ENCODE peak calls at places on chromosomes 5 and 9, in ten cellular contexts. K, S, P, M, I, C, A, J, G and W are unnamed samples.

GRCh38 chr5:168269950-168270349 is 21.5 kb upstream of the WWC1 start:
- DNase-seq in K (peak), G (peak), P (no peak), I (no peak), M (no peak), S (no peak), J (no peak), C (no peak), A (peak), W (no peak)

GRCh38 chr9:119458068-119458467 is 88.8 kb upstream of the BRINP1 start:
- DNase-seq in A (no peak), G (no peak), P (no peak), K (no peak), I (no peak), S (peak), C (no peak), M (no peak), J (no peak), W (no peak)

GRCh38 chr5:28703651-28704260 is 1665.4 kb upstream of the CDH9 start:
- DNase-seq in S (no peak), A (no peak), G (peak), P (no peak), K (no peak), M (no peak), J (no peak), C (peak), I (no peak), W (no peak)

GRCh38 chr9:38117646-38118045 is 48.6 kb upstream of the SHB start:
- DNase-seq in P (no peak), C (no peak), S (no peak), J (no peak), A (no peak), K (no peak), M (no peak), G (no peak), I (no peak), W (no peak)

GRCh38 chr5:145856285-145856818 is 16.5 kb downstream of the GRXCR2 start:
- DNase-seq in P (no peak), M (peak), K (peak), C (peak), A (peak), J (no peak), S (no peak), I (peak), G (peak), W (no peak)

GRCh38 chr5:76601470-76601869 is 21.7 kb downstream of the F2RL2 start:
- DNase-seq in J (no peak), G (peak), I (no peak), K (peak), M (no peak), S (peak), C (peak), A (peak), P (peak), W (peak)

GRCh38 chr5:140828402-140828737 is 610 bp downstream of the PCDHA6 start:
- DNase-seq in J (no peak), S (no peak), P (no peak), K (no peak), C (no peak), G (no peak), M (no peak), A (no peak), I (no peak), W (no peak)

GRCh38 chr9:73030370-73031039 is 77.7 kb upstream of the ALDH1A1 start:
- DNase-seq in A (no peak), S (no peak), C (no peak), G (no peak), P (no peak), K (no peak), M (no peak), I (no peak), J (no peak), W (no peak)

GRCh38 chr5:36886791-36887190 is 10.2 kb downstream of the NIPBL start:
- DNase-seq in G (no peak), I (no peak), M (no peak), K (no peak), A (no peak), C (no peak), P (no peak), J (no peak), S (no peak), W (no peak)

GRCh38 chr9:130239741-130240241 is 25.8 kb upstream of the HMCN2 start:
- DNase-seq in P (no peak), A (no peak), J (no peak), S (no peak), G (no peak), M (no peak), K (peak), I (no peak), C (peak), W (no peak)

GRCh38 chr5:108345541-108346171 is 36.2 kb downstream of the FBXL17 start:
- DNase-seq in A (peak), G (peak), C (peak), M (peak), K (peak), J (no peak), I (no peak), P (peak), S (peak), W (peak)

GRCh38 chr5:59222687-59223511 is 640.0 kb downstream of the RAB3C start:
- DNase-seq in P (no peak), M (no peak), G (peak), I (no peak), J (no peak), A (no peak), C (peak), S (no peak), K (no peak), W (no peak)

GRCh38 chr9:108412755-108413154 is 443.0 kb downstream of the ACTL7B start:
- DNase-seq in G (peak), P (no peak), K (peak), A (no peak), M (no peak), C (peak), S (no peak), I (no peak), J (no peak), W (no peak)

GRCh38 chr5:43432486-43433365 is 20.5 kb upstream of the CCL28 start:
- DNase-seq in C (peak), I (peak), S (peak), M (peak), A (peak), J (no peak), K (peak), P (no peak), G (peak), W (peak)

GRCh38 chr9:129885670-129886106 is 50.4 kb downstream of the USP20 start:
- DNase-seq in G (peak), I (peak), C (peak), S (peak), J (peak), K (peak), A (peak), P (peak), M (peak), W (peak)

GRCh38 chr5:120457839-120458507 is 6.1 kb upstream of the PRR16 start:
- DNase-seq in P (peak), M (no peak), G (peak), A (peak), K (peak), I (peak), S (no peak), J (no peak), C (peak), W (no peak)

GRCh38 chr9:107019216-107019615 is 156.2 kb downstream of the ZNF462 start:
- DNase-seq in A (peak), M (peak), P (no peak), I (no peak), K (peak), C (peak), S (no peak), G (peak), J (no peak), W (no peak)

GRCh38 chr9:113772121-113772885 is 103.8 kb upstream of the ZNF618 start:
- DNase-seq in C (peak), K (peak), I (no peak), G (peak), M (peak), A (peak), J (no peak), P (no peak), S (no peak), W (no peak)

GRCh38 chr5:133708451-133708850 is 96.1 kb upstream of the FSTL4 start:
- DNase-seq in C (no peak), S (no peak), J (no peak), M (no peak), P (no peak), A (no peak), I (no peak), K (no peak), G (no peak), W (no peak)

GRCh38 chr9:20242767-20243166 is 379.5 kb downstream of the MLLT3 start:
- DNase-seq in M (no peak), G (no peak), P (peak), J (no peak), C (no peak), S (no peak), I (no peak), A (no peak), K (no peak), W (no peak)

GRCh38 chr5:67648201-67648671 is 451.6 kb upstream of the CD180 start:
- DNase-seq in P (no peak), M (peak), C (no peak), I (no peak), A (peak), S (no peak), J (no peak), K (peak), G (peak), W (no peak)

GRCh38 chr5:87151547-87151946 is 116.1 kb upstream of the RASA1 start:
- DNase-seq in S (no peak), P (no peak), G (peak), A (peak), C (peak), I (no peak), M (peak), K (peak), J (no peak), W (no peak)

GRCh38 chr5:31114817-31115216 is 78.7 kb upstream of the CDH6 start:
- DNase-seq in G (no peak), K (no peak), J (no peak), S (no peak), P (no peak), M (no peak), A (no peak), I (no peak), C (no peak), W (no peak)

GRCh38 chr5:111697215-111697614 is 59.8 kb downstream of the NREP start:
- DNase-seq in S (peak), P (no peak), I (no peak), A (peak), K (no peak), C (no peak), J (no peak), G (no peak), M (no peak), W (no peak)

GRCh38 chr9:89179535-89179919 is 909 bp upstream of the SHC3 start:
- DNase-seq in S (no peak), J (no peak), C (peak), I (no peak), P (no peak), K (peak), G (peak), A (peak), M (peak), W (no peak)

GRCh38 chr9:126623667-126624452 is 10.1 kb downstream of the LMX1B start:
- DNase-seq in K (no peak), P (no peak), J (no peak), C (no peak), I (no peak), G (no peak), S (no peak), M (no peak), A (no peak), W (no peak)

GRCh38 chr9:129009584-129010141 is 18.5 kb downstream of the SH3GLB2 start:
- DNase-seq in A (no peak), C (no peak), S (no peak), J (no peak), M (no peak), I (no peak), K (no peak), P (no peak), G (no peak), W (no peak)

GRCh38 chr9:124849801-124850200 is 3.5 kb upstream of the WDR38 start:
- DNase-seq in K (peak), I (no peak), G (peak), A (peak), P (no peak), C (peak), S (no peak), M (no peak), J (no peak), W (peak)

GRCh38 chr5:132762246-132763000 is 14.6 kb downstream of the SEPTIN8 start:
- DNase-seq in S (no peak), A (no peak), M (no peak), G (no peak), I (no peak), K (no peak), C (no peak), P (no peak), J (no peak), W (no peak)

GRCh38 chr5:31701642-31702041 is 62.7 kb downstream of the PDZD2 start:
- DNase-seq in G (no peak), C (no peak), J (no peak), A (no peak), P (no peak), S (no peak), M (no peak), I (no peak), K (no peak), W (no peak)

GRCh38 chr5:64637144-64637543 is 53.2 kb upstream of the SHISAL2B start:
- DNase-seq in K (peak), P (no peak), A (no peak), J (no peak), C (peak), G (no peak), S (no peak), M (no peak), I (no peak), W (no peak)

GRCh38 chr9:104200456-104200994 is 106.4 kb downstream of the SMC2 start:
- DNase-seq in S (no peak), G (no peak), C (no peak), M (no peak), P (no peak), J (no peak), A (no peak), K (no peak), I (no peak), W (no peak)